ENCODE peak calls at places on chromosomes 3 and 15, in nine cellular contexts. O is effector memory CD4-positive, alpha-beta T cell; B is heart left ventricle; U is psoas muscle; K is endodermal cell; T is gastrocnemius medialis; P is tibial artery; F is CD4-positive, alpha-beta memory T cell; Z is hepatocyte. A is an unnamed sample.

GRCh38 chr3:23546186-23546585 is 259.6 kb upstream of the UBE2E1 start:
- DNase-seq in P (no peak), F (no peak), Z (no peak), B (no peak), U (no peak), T (no peak), O (no peak), K (no peak), A (no peak)

GRCh38 chr3:64584193-64584592 is 103.6 kb downstream of the ADAMTS9 start:
- DNase-seq in T (no peak), P (no peak), K (no peak), Z (no peak), B (no peak), F (no peak), U (no peak), O (no peak), A (no peak)

GRCh38 chr15:98866503-98866902 is 141.1 kb downstream of the PGPEP1L start:
- DNase-seq in T (no peak), O (no peak), B (no peak), U (no peak), P (no peak), F (no peak), K (no peak), Z (no peak), A (no peak)

GRCh38 chr3:189222927-189223706 is 51.3 kb downstream of the TPRG1 start:
- DNase-seq in U (no peak), O (no peak), B (no peak), F (no peak), K (no peak), Z (no peak), P (no peak), T (no peak), A (no peak)

GRCh38 chr3:11602886-11603285 is 40.8 kb downstream of the VGLL4 start:
- DNase-seq in F (no peak), K (no peak), O (no peak), B (no peak), T (no peak), U (no peak), Z (no peak), P (no peak), A (no peak)

GRCh38 chr3:33440328-33440577 is at the start of gene UBP1:
- DNase-seq in B (no peak), F (no peak), O (no peak), K (no peak), T (no peak), Z (peak), P (no peak), U (peak), A (no peak)

GRCh38 chr3:103785537-103785936 is 1350.7 kb downstream of the ZPLD1 start:
- DNase-seq in U (no peak), O (no peak), F (no peak), K (no peak), P (no peak), Z (no peak), T (no peak), B (no peak), A (no peak)

GRCh38 chr3:88150771-88151170 is 1.0 kb downstream of the C3orf38 start:
- DNase-seq in B (no peak), K (no peak), T (no peak), F (no peak), U (no peak), Z (no peak), O (no peak), P (no peak), A (no peak)

GRCh38 chr15:85592148-85592547 is 202.6 kb downstream of the KLHL25 start:
- DNase-seq in T (no peak), O (no peak), B (no peak), U (no peak), F (no peak), Z (no peak), K (no peak), P (no peak), A (no peak)

GRCh38 chr3:42012378-42012934 is 50.6 kb upstream of the ULK4 start:
- DNase-seq in P (no peak), T (no peak), U (no peak), K (no peak), F (peak), B (no peak), O (no peak), Z (no peak), A (no peak)

GRCh38 chr3:8441969-8442559 is 59.6 kb upstream of the LMCD1 start:
- DNase-seq in P (no peak), F (no peak), B (no peak), T (no peak), O (no peak), Z (peak), U (no peak), K (peak), A (peak)

GRCh38 chr3:5011555-5012256 is 32.5 kb downstream of the BHLHE40 start:
- DNase-seq in B (no peak), T (no peak), F (no peak), K (peak), Z (no peak), P (no peak), U (no peak), O (no peak), A (no peak)

GRCh38 chr3:23710555-23710954 is 95.2 kb upstream of the UBE2E1 start:
- DNase-seq in T (peak), U (peak), O (no peak), B (peak), Z (peak), K (peak), F (no peak), P (no peak), A (peak)

GRCh38 chr15:55552926-55553325 is 35.2 kb downstream of the PYGO1 start:
- DNase-seq in T (peak), U (no peak), F (no peak), B (peak), K (peak), Z (peak), P (no peak), O (no peak), A (peak)

GRCh38 chr15:70833897-70834765 is 19.8 kb downstream of the LARP6 start:
- DNase-seq in O (no peak), F (no peak), Z (peak), P (no peak), T (peak), B (no peak), K (peak), U (no peak), A (peak)

GRCh38 chr3:117105650-117106049 is 396.1 kb downstream of the TUSC7 start:
- DNase-seq in T (no peak), U (no peak), P (no peak), F (no peak), B (no peak), Z (no peak), O (no peak), K (no peak), A (peak)

GRCh38 chr3:183980408-183980807 is 37.3 kb downstream of the ABCC5 start:
- DNase-seq in K (no peak), U (peak), Z (peak), P (no peak), F (no peak), B (no peak), T (peak), O (no peak), A (no peak)

GRCh38 chr15:43406808-43407207 is 35.9 kb downstream of the TUBGCP4 start:
- DNase-seq in K (no peak), T (no peak), P (no peak), B (no peak), U (no peak), F (no peak), Z (no peak), O (no peak), A (no peak)

GRCh38 chr3:100411091-100411982 is 10.0 kb downstream of the LNP1 start:
- DNase-seq in P (no peak), O (no peak), T (no peak), F (no peak), B (no peak), U (no peak), K (no peak), Z (no peak), A (no peak)

GRCh38 chr3:105553851-105554250 is 187.1 kb downstream of the ALCAM start:
- DNase-seq in B (no peak), P (no peak), U (no peak), T (no peak), O (no peak), Z (no peak), F (no peak), K (no peak), A (no peak)

GRCh38 chr3:170520996-170521395 is 64.9 kb downstream of the SLC7A14 start:
- DNase-seq in O (no peak), P (no peak), B (no peak), K (no peak), U (no peak), T (no peak), Z (no peak), F (no peak), A (no peak)

GRCh38 chr3:134239538-134239937 is 11.1 kb downstream of the RYK start:
- DNase-seq in U (no peak), O (no peak), B (no peak), T (no peak), K (no peak), F (no peak), Z (no peak), P (no peak), A (no peak)

GRCh38 chr3:132038198-132038825 is 3.5 kb upstream of the CPNE4 start:
- DNase-seq in U (no peak), K (no peak), Z (peak), F (no peak), P (no peak), O (no peak), B (no peak), T (no peak), A (no peak)

GRCh38 chr3:172397716-172398405 is 50.4 kb downstream of the GHSR start:
- DNase-seq in B (no peak), P (no peak), F (no peak), T (no peak), K (no peak), Z (peak), U (no peak), O (no peak), A (peak)

GRCh38 chr3:49723301-49723630 is 485 bp downstream of the GMPPB start:
- DNase-seq in O (peak), F (peak), P (peak), Z (peak), T (peak), K (peak), U (peak), B (peak), A (no peak)

GRCh38 chr3:15217011-15217671 is 11.1 kb downstream of the CAPN7 start:
- DNase-seq in O (no peak), U (no peak), P (no peak), Z (no peak), B (no peak), T (no peak), F (no peak), K (no peak), A (no peak)

GRCh38 chr3:184172681-184173373 is 1.8 kb upstream of the AP2M1 start:
- DNase-seq in T (peak), U (no peak), K (peak), Z (no peak), F (no peak), B (no peak), P (no peak), O (no peak), A (no peak)

GRCh38 chr3:177111541-177111949 is 85.7 kb downstream of the TBL1XR1 start:
- DNase-seq in Z (no peak), P (no peak), O (no peak), T (no peak), U (no peak), K (no peak), B (no peak), F (no peak), A (no peak)

DNA sequence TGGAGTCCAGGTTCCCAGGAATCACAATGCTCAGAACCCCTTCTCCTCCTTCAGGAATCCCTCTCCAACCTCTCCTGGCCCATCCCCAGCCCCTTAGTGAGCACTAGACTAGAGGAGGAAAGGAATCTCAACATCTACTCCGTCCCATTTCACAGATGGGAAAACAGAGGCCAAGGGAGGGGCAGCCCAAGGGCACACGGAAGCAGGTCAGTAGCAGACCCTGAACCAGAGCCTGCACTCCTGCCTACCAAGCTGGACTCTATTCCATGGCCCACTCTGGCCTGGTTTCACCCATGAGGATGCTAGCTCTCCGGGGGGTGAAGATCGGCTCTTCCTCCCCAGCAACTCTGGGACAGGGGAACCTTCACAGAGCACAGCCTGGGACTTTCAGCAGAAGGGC is 14.3 kb downstream of the SEMA7A start:
- DNase-seq in T (no peak), P (no peak), U (no peak), Z (no peak), O (no peak), K (no peak), F (no peak), B (no peak), A (no peak)
- H3K27ac ChIP-seq in T (no peak), P (no peak), U (no peak), Z (no peak), O (no peak), K (no peak), F (no peak), B (no peak), A (no peak)

GRCh38 chr15:67835349-67836133 is 4.3 kb downstream of the RNU6-1 start:
- DNase-seq in U (no peak), F (no peak), B (no peak), T (no peak), O (no peak), Z (no peak), P (no peak), K (peak), A (no peak)
- H3K4me3 ChIP-seq in U (peak), F (peak), B (peak), T (peak), O (peak), Z (peak), P (peak), K (peak), A (peak)

GRCh38 chr3:150371741-150372254 is 36.3 kb upstream of the TSC22D2 start:
- DNase-seq in P (peak), O (no peak), F (no peak), B (peak), K (no peak), U (no peak), T (peak), Z (peak), A (peak)

GRCh38 chr3:150370982-150371381 is 37.1 kb upstream of the TSC22D2 start:
- DNase-seq in T (no peak), F (no peak), P (no peak), O (no peak), U (no peak), K (no peak), B (no peak), Z (no peak), A (no peak)

GRCh38 chr3:150370129-150370602 is 37.9 kb upstream of the TSC22D2 start:
- DNase-seq in K (peak), Z (peak), B (peak), U (peak), O (no peak), T (peak), P (peak), F (no peak), A (peak)

GRCh38 chr3:150373234-150373633 is 34.9 kb upstream of the TSC22D2 start:
- DNase-seq in P (no peak), Z (no peak), K (no peak), B (no peak), F (no peak), T (no peak), U (no peak), O (no peak), A (no peak)

GRCh38 chr3:150372320-150373118 is 35.6 kb upstream of the TSC22D2 start:
- DNase-seq in O (no peak), P (no peak), T (no peak), Z (no peak), B (no peak), K (no peak), F (no peak), U (no peak), A (no peak)
- H3K27ac ChIP-seq in O (no peak), P (peak), T (peak), Z (peak), B (peak), K (no peak), F (no peak), U (peak), A (no peak)

GRCh38 chr3:149514471-149514870 is 40.0 kb downstream of the TM4SF4 start:
- DNase-seq in Z (no peak), P (no peak), U (no peak), T (no peak), K (no peak), O (no peak), B (no peak), F (no peak), A (no peak)

GRCh38 chr3:149510480-149510879 is 36.0 kb downstream of the TM4SF4 start:
- DNase-seq in O (no peak), B (no peak), Z (no peak), F (no peak), T (no peak), K (no peak), P (no peak), U (no peak), A (no peak)

GRCh38 chr3:149515242-149515641 is 40.7 kb downstream of the TM4SF4 start:
- DNase-seq in B (no peak), K (no peak), F (no peak), P (no peak), T (no peak), O (no peak), Z (no peak), U (no peak), A (no peak)

GRCh38 chr3:149511040-149511626 is 36.6 kb downstream of the TM4SF4 start:
- DNase-seq in T (no peak), O (no peak), Z (no peak), P (no peak), F (no peak), B (no peak), K (no peak), U (no peak), A (no peak)

DNA sequence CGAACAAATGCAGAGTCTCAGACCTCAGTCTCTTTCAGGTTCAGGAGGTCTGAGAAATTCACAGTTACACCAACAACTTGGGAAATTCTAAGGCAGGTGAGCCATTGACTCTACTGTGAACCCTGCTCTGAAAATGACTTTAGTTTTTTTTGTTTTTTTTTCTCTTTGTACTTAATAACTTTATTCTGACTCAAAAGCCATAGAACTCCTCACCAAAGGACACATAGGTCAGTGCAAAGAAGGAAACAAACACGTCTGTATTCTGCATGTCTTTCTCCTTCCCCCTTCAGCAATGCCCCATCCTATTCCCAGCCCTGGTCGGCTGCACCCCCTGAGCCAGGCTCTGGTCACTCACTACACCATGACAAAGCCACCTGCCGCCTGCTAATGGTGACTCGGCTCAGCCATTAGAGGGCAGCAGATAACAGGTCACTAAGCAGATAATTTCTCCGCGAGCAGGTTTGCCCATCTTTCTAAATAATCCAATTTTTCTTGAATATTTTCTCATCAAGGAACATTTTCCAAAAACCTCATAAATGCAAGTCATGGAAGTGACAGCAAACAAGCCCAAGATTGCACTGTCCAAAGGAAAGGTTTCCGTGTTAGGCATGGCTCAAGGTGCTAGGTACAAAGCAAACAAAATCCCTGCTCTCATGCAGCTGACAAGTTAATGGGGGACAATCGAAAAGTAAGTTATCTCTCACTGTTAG is 37.7 kb downstream of the TM4SF4 start:
- DNase-seq in B (peak), U (peak), Z (peak), F (no peak), O (no peak), T (peak), K (peak), P (peak), A (no peak)
- H3K4me3 ChIP-seq in B (no peak), U (no peak), Z (no peak), F (no peak), O (no peak), T (no peak), K (no peak), P (no peak), A (no peak)

GRCh38 chr3:126995254-126995770 is 12.4 kb downstream of the PLXNA1 start:
- DNase-seq in O (no peak), B (no peak), P (no peak), K (no peak), Z (no peak), F (no peak), T (no peak), U (no peak), A (no peak)
- H3K27ac ChIP-seq in O (no peak), B (peak), P (peak), K (no peak), Z (no peak), F (no peak), T (no peak), U (no peak), A (no peak)